ENCODE peak calls at places on chromosomes 3 and 15, in ten cellular contexts. A is ovary; B is heart right ventricle; W is H9; H is testis; J is left ventricle myocardium inferior; Z is PC-9; P is CD8-positive, alpha-beta memory T cell; R is colonic mucosa; K is A549. G is an unnamed sample.

GRCh38 chr3:33636125-33636855 is 81.8 kb downstream of the CLASP2 start:
- DNase-seq in A (no peak), B (no peak), W (no peak), H (no peak), J (no peak), Z (no peak), P (no peak), R (no peak), K (peak; percentile 19), G (no peak)

GRCh38 chr15:79779739-79780138 is 117.1 kb downstream of the MTHFS start:
- DNase-seq in A (no peak), B (no peak), W (no peak), H (no peak), J (no peak), Z (no peak), P (no peak), R (no peak), K (no peak), G (no peak)

GRCh38 chr3:157530637-157531300 is 27.6 kb upstream of the VEPH1 start:
- DNase-seq in A (no peak), B (no peak), W (no peak), H (no peak), J (no peak), Z (no peak), P (no peak), R (no peak), K (no peak), G (no peak)

GRCh38 chr15:76058714-76059319 is 968 bp upstream of the TMEM266 start:
- DNase-seq in A (no peak), B (no peak), W (peak; percentile 52), H (peak; percentile 21), J (no peak), Z (no peak), P (no peak), R (peak; percentile 20), K (peak; percentile 50), G (no peak)

GRCh38 chr3:59327324-59327939 is 277.6 kb upstream of the CFAP20DC start:
- DNase-seq in A (no peak), B (no peak), W (no peak), H (no peak), J (no peak), Z (peak; percentile 75), P (no peak), R (no peak), K (no peak), G (peak; percentile 92)

GRCh38 chr3:190486201-190486865 is 27.6 kb upstream of the IL1RAP start:
- DNase-seq in A (no peak), B (no peak), W (no peak), H (no peak), J (no peak), Z (no peak), P (no peak), R (no peak), K (no peak), G (peak; percentile 56)

GRCh38 chr3:8741581-8742355 is 8.2 kb downstream of the CAV3 start:
- DNase-seq in A (peak; percentile 53), B (peak; percentile 58), W (peak; percentile 87), H (peak; percentile 43), J (no peak), Z (peak; percentile 80), P (no peak), R (no peak), K (peak; percentile 86), G (no peak)

GRCh38 chr3:123660900-123661299 is 76.0 kb upstream of the HACD2 start:
- DNase-seq in A (peak; percentile 99), B (peak; percentile 92), W (no peak), H (peak; percentile 98), J (peak; percentile 92), Z (no peak), P (no peak), R (peak; percentile 90), K (no peak), G (no peak)

GRCh38 chr15:78767331-78767951 is 43.8 kb downstream of the ADAMTS7 start:
- DNase-seq in A (peak; percentile 5), B (no peak), W (no peak), H (no peak), J (no peak), Z (no peak), P (no peak), R (no peak), K (no peak), G (no peak)

GRCh38 chr3:195461518-195462307 is 18.9 kb upstream of the ACAP2 start:
- DNase-seq in A (no peak), B (no peak), W (no peak), H (no peak), J (no peak), Z (no peak), P (no peak), R (peak; percentile 51), K (no peak), G (no peak)

GRCh38 chr15:25882466-25882865 is 19.3 kb upstream of the ATP10A start:
- DNase-seq in A (no peak), B (no peak), W (no peak), H (no peak), J (no peak), Z (no peak), P (no peak), R (no peak), K (no peak), G (no peak)

GRCh38 chr3:48845170-48845569 is 2.5 kb downstream of the PRKAR2A start:
- DNase-seq in A (no peak), B (no peak), W (no peak), H (no peak), J (no peak), Z (no peak), P (no peak), R (no peak), K (no peak), G (no peak)

GRCh38 chr3:187927565-187927964 is 182.3 kb upstream of the BCL6 start:
- DNase-seq in A (no peak), B (no peak), W (no peak), H (no peak), J (no peak), Z (no peak), P (no peak), R (no peak), K (no peak), G (no peak)

GRCh38 chr3:49013738-49014660 is 4.4 kb downstream of the DALRD3 start:
- DNase-seq in A (no peak), B (no peak), W (peak; percentile 89), H (peak; percentile 78), J (no peak), Z (no peak), P (no peak), R (peak; percentile 61), K (peak; percentile 43), G (no peak)

GRCh38 chr3:184952671-184953070 is 140.7 kb downstream of the VPS8 start:
- DNase-seq in A (no peak), B (no peak), W (no peak), H (no peak), J (no peak), Z (no peak), P (no peak), R (no peak), K (no peak), G (no peak)

GRCh38 chr3:136343873-136344281 is 93.7 kb downstream of the PCCB start:
- DNase-seq in A (peak; percentile 34), B (peak; percentile 78), W (no peak), H (peak; percentile 53), J (peak; percentile 79), Z (peak; percentile 49), P (no peak), R (peak; percentile 93), K (peak; percentile 31), G (peak; percentile 73)

GRCh38 chr3:124812291-124813265 is 74.6 kb downstream of the ITGB5 start:
- DNase-seq in A (peak; percentile 68), B (peak; percentile 71), W (no peak), H (peak; percentile 34), J (peak; percentile 70), Z (peak; percentile 95), P (no peak), R (peak; percentile 80), K (peak; percentile 94), G (no peak)

DNA sequence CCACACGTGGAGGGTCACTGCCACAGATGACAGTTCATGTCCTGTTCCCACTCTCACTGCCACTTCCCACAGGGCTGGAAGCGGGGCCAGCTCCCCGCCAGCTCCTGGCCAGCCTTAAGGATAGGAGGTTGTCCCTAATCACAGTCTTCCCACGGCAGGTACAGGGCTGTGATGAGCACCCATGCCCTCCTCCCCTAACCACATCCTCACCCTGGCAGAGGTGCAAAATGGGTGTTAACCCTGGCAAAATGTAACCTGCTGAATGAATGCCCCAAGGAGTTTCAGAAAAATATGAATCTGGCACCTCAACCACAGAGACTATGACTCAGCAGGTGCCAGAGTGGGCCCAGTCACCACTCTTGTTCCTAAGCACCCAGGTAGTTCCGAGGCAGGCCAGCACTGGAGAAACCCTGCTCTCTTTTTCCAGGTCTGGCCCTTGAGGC is 185.1 kb upstream of the TPM1 start:
- DNase-seq in A (no peak), B (no peak), W (no peak), H (no peak), J (no peak), Z (peak; percentile 93), P (no peak), R (no peak), K (peak; percentile 47), G (peak; percentile 86)
- H3K27ac ChIP-seq in A (no peak overlapping the region), B (no peak overlapping the region), W (no peak overlapping the region), H (no peak overlapping the region), J (no peak overlapping the region), Z (peak overlapping the region; percentile 99), P (no peak overlapping the region), R (no peak overlapping the region), K (peak overlapping the region; percentile 85), G (peak overlapping the region; percentile 63)

DNA sequence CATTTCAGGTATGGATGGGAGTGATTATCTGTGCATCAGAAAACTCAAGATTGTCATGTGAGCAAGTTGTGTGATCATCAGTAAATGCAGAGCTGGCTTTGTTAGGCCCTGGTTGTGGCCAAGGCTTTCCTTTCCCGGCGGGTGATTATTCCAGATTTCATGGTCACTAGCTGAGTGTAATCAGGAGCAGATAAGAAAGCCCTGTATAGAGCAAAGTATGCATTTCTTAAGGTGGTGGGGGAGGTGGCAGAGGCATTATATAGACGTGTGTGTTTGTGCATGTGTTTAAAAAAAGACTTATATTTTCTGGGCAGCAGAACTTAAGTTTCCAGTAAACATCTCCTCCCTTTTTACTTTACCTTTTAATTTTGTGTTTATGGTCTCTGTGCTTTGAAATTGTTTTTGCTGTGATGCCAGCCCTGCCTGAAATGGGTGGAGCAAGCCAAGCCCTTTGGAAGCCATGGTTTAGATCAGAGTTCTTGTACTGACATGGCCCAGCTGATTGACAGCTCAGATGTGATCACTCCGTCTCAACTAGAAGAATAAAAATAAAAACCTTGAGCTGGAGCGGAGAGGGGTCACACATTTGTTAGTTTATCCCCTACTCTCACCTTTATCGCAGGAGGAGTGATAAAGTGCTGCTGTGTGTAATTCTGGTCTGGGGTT is 22.2 kb downstream of the SMAD3 start:
- DNase-seq in A (no peak), B (no peak), W (no peak), H (no peak), J (no peak), Z (no peak), P (no peak), R (peak; percentile 65), K (no peak), G (no peak)
- H3K27ac ChIP-seq in A (no peak overlapping the region), B (no peak overlapping the region), W (no peak overlapping the region), H (no peak overlapping the region), J (no peak overlapping the region), Z (peak overlapping the region; percentile 96), P (no peak overlapping the region), R (peak overlapping the region; percentile 48), K (peak overlapping the region; percentile 82), G (no peak overlapping the region)

GRCh38 chr15:54620916-54621315 is 575.8 kb downstream of the RSL24D1 start:
- DNase-seq in A (no peak), B (no peak), W (no peak), H (no peak), J (no peak), Z (no peak), P (no peak), R (no peak), K (no peak), G (no peak)
- H3K27ac ChIP-seq in A (no peak overlapping the region), B (no peak overlapping the region), W (no peak overlapping the region), H (no peak overlapping the region), J (no peak overlapping the region), Z (no peak overlapping the region), P (no peak overlapping the region), R (no peak overlapping the region), K (no peak overlapping the region), G (no peak overlapping the region)

GRCh38 chr15:64842986-64843561 is 1.4 kb downstream of the PLEKHO2 start:
- DNase-seq in A (no peak), B (peak; percentile 66), W (no peak), H (no peak), J (peak; percentile 69), Z (no peak), P (no peak), R (no peak), K (no peak), G (no peak)
- H3K27ac ChIP-seq in A (peak overlapping the region; percentile 61), B (peak overlapping the region; percentile 94), W (no peak overlapping the region), H (peak overlapping the region; percentile 90), J (peak overlapping the region; percentile 99), Z (no peak overlapping the region), P (peak overlapping the region; percentile 77), R (peak overlapping the region; percentile 81), K (peak overlapping the region; percentile 95), G (no peak overlapping the region)